ENCODE peak calls at places on chromosomes 13 and 19, in five cellular contexts. One of them, this sample, is unnamed. For H3K9me3 and H3K27me3, the result is how much of the 10 kb centered on the place peaks cover.

GRCh38 chr19:28012361-28012760 is 1200.6 kb downstream of the UQCRFS1 start:
- DNase-seq in breast epithelium: no peak
- DNase-seq in suprapubic skin: no peak
- DNase-seq in mammary epithelial cell: no peak
- DNase-seq in naive thymus-derived CD4-positive, alpha-beta T cell: no peak
- DNase-seq in this sample: no peak

GRCh38 chr13:72774019-72774418 is 7.7 kb downstream of the DIS3 start:
- DNase-seq in mammary epithelial cell: peak
- DNase-seq in naive thymus-derived CD4-positive, alpha-beta T cell: no peak
- DNase-seq in suprapubic skin: no peak
- DNase-seq in breast epithelium: no peak
- DNase-seq in this sample: no peak

GRCh38 chr13:21742041-21742440 is 71.2 kb downstream of the FGF9 start:
- DNase-seq in suprapubic skin: no peak
- DNase-seq in breast epithelium: no peak
- DNase-seq in naive thymus-derived CD4-positive, alpha-beta T cell: no peak
- DNase-seq in mammary epithelial cell: no peak
- DNase-seq in this sample: no peak

GRCh38 chr13:59663707-59664106 is 500.0 kb downstream of the DIAPH3 start:
- DNase-seq in naive thymus-derived CD4-positive, alpha-beta T cell: no peak
- DNase-seq in suprapubic skin: no peak
- DNase-seq in mammary epithelial cell: no peak
- DNase-seq in breast epithelium: no peak
- DNase-seq in this sample: no peak

GRCh38 chr19:32580901-32581703 is at the start of gene PDCD5:
- DNase-seq in naive thymus-derived CD4-positive, alpha-beta T cell: peak
- DNase-seq in mammary epithelial cell: peak
- DNase-seq in suprapubic skin: peak
- DNase-seq in breast epithelium: peak
- DNase-seq in this sample: peak

GRCh38 chr19:42494321-42494720 is 34.0 kb downstream of the CEACAM1 start:
- DNase-seq in naive thymus-derived CD4-positive, alpha-beta T cell: no peak
- DNase-seq in suprapubic skin: no peak
- DNase-seq in breast epithelium: no peak
- DNase-seq in mammary epithelial cell: no peak
- DNase-seq in this sample: no peak

GRCh38 chr19:21472507-21472906 is 32.9 kb upstream of the ZNF429 start:
- DNase-seq in mammary epithelial cell: no peak
- DNase-seq in breast epithelium: no peak
- DNase-seq in suprapubic skin: peak
- DNase-seq in naive thymus-derived CD4-positive, alpha-beta T cell: no peak
- DNase-seq in this sample: no peak

GRCh38 chr13:86920960-86921359 is 750.2 kb upstream of the SLITRK5 start:
- DNase-seq in naive thymus-derived CD4-positive, alpha-beta T cell: no peak
- DNase-seq in mammary epithelial cell: no peak
- DNase-seq in suprapubic skin: no peak
- DNase-seq in breast epithelium: no peak
- DNase-seq in this sample: no peak

GRCh38 chr19:409515-410242 is 732 bp upstream of the C2CD4C start:
- DNase-seq in mammary epithelial cell: no peak
- DNase-seq in suprapubic skin: peak
- DNase-seq in naive thymus-derived CD4-positive, alpha-beta T cell: no peak
- DNase-seq in breast epithelium: no peak
- DNase-seq in this sample: no peak

GRCh38 chr19:22532388-22533310 is 101.5 kb upstream of the ZNF492 start:
- DNase-seq in breast epithelium: peak
- DNase-seq in naive thymus-derived CD4-positive, alpha-beta T cell: no peak
- DNase-seq in suprapubic skin: no peak
- DNase-seq in mammary epithelial cell: no peak
- DNase-seq in this sample: no peak

GRCh38 chr19:19488875-19489690 is 26.3 kb downstream of the TSSK6 start:
- DNase-seq in mammary epithelial cell: peak
- DNase-seq in suprapubic skin: peak
- DNase-seq in breast epithelium: peak
- DNase-seq in naive thymus-derived CD4-positive, alpha-beta T cell: peak
- DNase-seq in this sample: peak

GRCh38 chr13:40664100-40665060 is 2.1 kb downstream of the FOXO1 start:
- DNase-seq in mammary epithelial cell: peak
- DNase-seq in suprapubic skin: peak
- DNase-seq in naive thymus-derived CD4-positive, alpha-beta T cell: peak
- DNase-seq in breast epithelium: peak
- DNase-seq in this sample: peak

GRCh38 chr13:29438772-29439171 is 156.7 kb downstream of the SLC7A1 start:
- DNase-seq in breast epithelium: no peak
- DNase-seq in suprapubic skin: no peak
- DNase-seq in naive thymus-derived CD4-positive, alpha-beta T cell: no peak
- DNase-seq in mammary epithelial cell: no peak
- DNase-seq in this sample: no peak

DNA sequence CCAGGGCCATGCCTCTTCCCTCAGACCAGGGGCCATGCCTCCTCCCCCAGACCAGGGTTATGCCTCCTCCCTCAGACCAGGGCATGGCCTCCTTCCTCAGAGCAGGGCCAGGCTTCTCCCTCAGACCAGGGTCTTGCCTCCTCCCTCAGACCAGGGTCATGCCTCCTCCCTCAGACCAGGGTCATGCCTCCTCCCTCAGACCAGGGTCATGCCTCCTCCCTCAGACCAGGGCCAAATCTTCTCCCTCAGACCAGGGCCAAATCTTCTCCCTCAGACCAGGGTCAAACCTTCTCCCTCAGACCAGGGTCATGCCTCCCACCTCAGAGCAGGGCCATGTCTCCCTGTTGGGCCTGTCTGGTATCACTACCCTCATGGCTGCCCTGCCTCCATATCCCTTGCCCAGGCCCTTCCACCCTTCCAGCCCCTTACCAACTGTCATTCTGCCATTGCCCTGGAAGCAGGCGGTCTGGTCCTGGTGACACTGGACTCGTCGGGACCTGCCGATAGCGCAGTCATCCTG is 4.2 kb downstream of the LYPD5 start:
- DNase-seq in naive thymus-derived CD4-positive, alpha-beta T cell: no peak
- DNase-seq in suprapubic skin: no peak
- DNase-seq in breast epithelium: no peak
- DNase-seq in mammary epithelial cell: no peak
- DNase-seq in this sample: no peak
- H3K4me3 ChIP-seq in naive thymus-derived CD4-positive, alpha-beta T cell: peak
- H3K4me3 ChIP-seq in suprapubic skin: peak
- H3K4me3 ChIP-seq in breast epithelium: peak
- H3K4me3 ChIP-seq in mammary epithelial cell: peak
- H3K4me3 ChIP-seq in this sample: no peak

DNA sequence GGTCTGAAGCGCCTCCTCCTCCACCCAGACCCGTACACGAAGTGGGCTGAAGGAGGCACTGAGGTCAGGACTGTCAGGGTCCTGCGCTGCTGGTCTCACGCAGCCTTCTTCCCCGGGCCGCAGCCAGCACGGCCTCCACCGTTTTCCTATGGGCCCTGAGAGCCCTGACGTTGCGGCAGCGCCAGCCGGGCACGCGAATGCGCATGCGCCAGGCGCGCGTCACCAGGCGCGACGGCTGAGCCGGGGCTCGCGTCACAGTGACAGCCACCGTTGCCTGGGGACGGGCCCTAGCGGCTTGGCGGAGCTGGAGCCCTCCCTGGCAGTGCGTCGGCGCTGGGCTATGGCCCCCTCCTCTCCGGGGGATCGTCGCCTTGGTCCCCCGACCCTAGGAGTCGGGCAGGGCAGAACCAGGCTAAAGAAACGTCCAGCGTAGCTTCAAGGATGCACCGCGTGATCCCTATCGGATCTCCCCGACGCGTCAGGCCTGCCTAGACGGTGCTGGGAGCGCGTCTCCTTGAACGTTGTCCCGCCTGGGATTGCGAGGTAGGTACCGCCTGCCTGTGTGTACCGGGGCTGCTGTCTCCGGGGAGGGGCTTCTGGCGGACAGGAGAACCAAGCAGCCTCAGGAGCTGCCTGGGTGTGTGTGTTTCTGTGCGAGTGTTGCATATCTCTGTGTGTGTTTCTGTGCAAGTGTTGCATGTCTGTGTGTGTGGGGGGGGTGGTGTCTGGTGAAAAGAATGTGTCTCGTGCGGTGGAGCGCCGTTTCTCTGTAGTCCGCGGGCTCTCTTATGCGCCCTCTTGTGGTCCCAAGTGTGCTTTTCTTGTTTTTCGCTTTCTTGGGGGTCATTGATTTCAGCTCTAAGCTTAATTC is 43.2 kb downstream of the ZNF571 start:
- DNase-seq in suprapubic skin: no peak
- DNase-seq in mammary epithelial cell: peak
- DNase-seq in naive thymus-derived CD4-positive, alpha-beta T cell: no peak
- DNase-seq in breast epithelium: no peak
- DNase-seq in this sample: no peak
- H3K9me3 ChIP-seq in suprapubic skin: half or more
- H3K9me3 ChIP-seq in mammary epithelial cell: half or more
- H3K9me3 ChIP-seq in naive thymus-derived CD4-positive, alpha-beta T cell: half or more
- H3K9me3 ChIP-seq in breast epithelium: half or more
- H3K9me3 ChIP-seq in this sample: under half

GRCh38 chr19:50553134-50553703 is 15.0 kb downstream of the LRRC4B start:
- DNase-seq in breast epithelium: no peak
- DNase-seq in mammary epithelial cell: no peak
- DNase-seq in suprapubic skin: no peak
- DNase-seq in naive thymus-derived CD4-positive, alpha-beta T cell: no peak
- DNase-seq in this sample: no peak
- H3K27me3 ChIP-seq in breast epithelium: under half
- H3K27me3 ChIP-seq in mammary epithelial cell: under half
- H3K27me3 ChIP-seq in suprapubic skin: half or more
- H3K27me3 ChIP-seq in naive thymus-derived CD4-positive, alpha-beta T cell: under half
- H3K27me3 ChIP-seq in this sample: under half

DNA sequence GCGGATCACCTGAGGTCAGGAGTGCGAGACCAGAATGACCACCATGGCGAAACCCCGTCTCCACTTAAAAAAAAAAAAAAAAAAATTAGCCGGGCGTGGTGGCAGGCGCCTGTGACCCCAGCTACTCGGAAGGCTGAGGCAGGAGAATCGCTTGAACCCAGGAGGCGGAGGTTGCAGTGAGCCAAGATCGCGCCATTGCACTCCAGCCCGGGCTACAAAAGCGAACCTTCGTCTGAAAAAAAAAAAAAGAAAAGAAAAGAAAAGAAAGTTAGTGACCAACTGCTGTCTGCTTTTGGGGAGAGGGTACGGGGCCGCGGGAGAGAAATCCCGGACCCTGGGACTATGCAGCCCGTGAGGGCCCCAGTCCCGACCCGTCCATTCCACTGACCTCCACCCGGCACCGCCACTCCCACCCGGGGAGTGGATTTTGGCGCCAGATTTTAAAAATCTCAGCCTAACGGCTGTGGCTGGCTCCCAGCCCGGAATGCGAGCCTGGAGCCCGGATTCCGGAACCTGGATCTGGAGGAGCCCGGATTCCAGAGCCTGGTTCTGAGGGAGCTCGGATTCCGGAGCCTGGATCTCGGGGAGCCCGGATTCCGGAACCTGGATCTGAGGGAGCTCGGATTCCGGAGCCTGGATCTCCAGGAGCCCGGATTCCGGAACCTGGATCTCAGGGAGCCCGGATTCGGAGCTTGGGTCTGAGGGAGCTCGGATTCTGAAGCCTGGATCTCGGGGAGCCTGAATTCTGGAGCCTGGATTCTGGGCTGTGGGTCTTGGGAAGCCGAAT is 6.1 kb upstream of the LMNB2 start:
- DNase-seq in mammary epithelial cell: peak
- DNase-seq in naive thymus-derived CD4-positive, alpha-beta T cell: no peak
- DNase-seq in breast epithelium: peak
- DNase-seq in suprapubic skin: peak
- DNase-seq in this sample: peak
- H3K4me3 ChIP-seq in mammary epithelial cell: peak
- H3K4me3 ChIP-seq in naive thymus-derived CD4-positive, alpha-beta T cell: no peak
- H3K4me3 ChIP-seq in breast epithelium: peak
- H3K4me3 ChIP-seq in suprapubic skin: peak
- H3K4me3 ChIP-seq in this sample: peak

This sample was measured in HAP-1.